ENCODE peak calls at places on chromosomes 11 and 22, in four cellular contexts. One of them, this sample, is unnamed.
A peak's percentile ranks its signal among the peaks of the same experiment; 100 is the strongest.

GRCh38 chr11:14203392-14203791 is 155.6 kb downstream of the RRAS2 start:
- DNase-seq in GM19239: no peak
- DNase-seq in kidney epithelial cell: no peak
- DNase-seq in stimulated activated CD8-positive, alpha-beta memory T cell treated with anti-CD3 and anti-CD28 coated beads, Interleukin-12 subunit alpha, Interleukin-12 subunit beta, amount 100 ng/mL, for 1 hour: no peak
- DNase-seq in this sample: no peak

GRCh38 chr11:118202599-118203422 is 22.0 kb downstream of the JAML start:
- DNase-seq in GM19239: no peak
- DNase-seq in kidney epithelial cell: no peak
- DNase-seq in stimulated activated CD8-positive, alpha-beta memory T cell treated with anti-CD3 and anti-CD28 coated beads, Interleukin-12 subunit alpha, Interleukin-12 subunit beta, amount 100 ng/mL, for 1 hour: peak; percentile 40
- DNase-seq in this sample: no peak

GRCh38 chr22:39013923-39014722 is at the start of gene APOBEC3C:
- DNase-seq in GM19239: peak; percentile 69
- DNase-seq in kidney epithelial cell: peak; percentile 66
- DNase-seq in stimulated activated CD8-positive, alpha-beta memory T cell treated with anti-CD3 and anti-CD28 coated beads, Interleukin-12 subunit alpha, Interleukin-12 subunit beta, amount 100 ng/mL, for 1 hour: peak; percentile 62
- DNase-seq in this sample: peak; percentile 55

GRCh38 chr11:68038718-68039525 is at the start of gene TCIRG1:
- DNase-seq in GM19239: peak; percentile 90
- DNase-seq in kidney epithelial cell: no peak
- DNase-seq in stimulated activated CD8-positive, alpha-beta memory T cell treated with anti-CD3 and anti-CD28 coated beads, Interleukin-12 subunit alpha, Interleukin-12 subunit beta, amount 100 ng/mL, for 1 hour: no peak
- DNase-seq in this sample: peak; percentile 35

GRCh38 chr11:4704790-4705334 is 278 bp downstream of the MMP26 start:
- DNase-seq in GM19239: no peak
- DNase-seq in kidney epithelial cell: no peak
- DNase-seq in stimulated activated CD8-positive, alpha-beta memory T cell treated with anti-CD3 and anti-CD28 coated beads, Interleukin-12 subunit alpha, Interleukin-12 subunit beta, amount 100 ng/mL, for 1 hour: no peak
- DNase-seq in this sample: no peak

GRCh38 chr11:111699579-111700156 is 66.5 kb downstream of the PPP2R1B start:
- DNase-seq in GM19239: no peak
- DNase-seq in kidney epithelial cell: no peak
- DNase-seq in stimulated activated CD8-positive, alpha-beta memory T cell treated with anti-CD3 and anti-CD28 coated beads, Interleukin-12 subunit alpha, Interleukin-12 subunit beta, amount 100 ng/mL, for 1 hour: no peak
- DNase-seq in this sample: no peak

GRCh38 chr11:65927904-65928397 is 8.7 kb downstream of the DRAP1 start:
- DNase-seq in GM19239: peak; percentile 83
- DNase-seq in kidney epithelial cell: no peak
- DNase-seq in stimulated activated CD8-positive, alpha-beta memory T cell treated with anti-CD3 and anti-CD28 coated beads, Interleukin-12 subunit alpha, Interleukin-12 subunit beta, amount 100 ng/mL, for 1 hour: peak; percentile 65
- DNase-seq in this sample: no peak

GRCh38 chr11:120832609-120833221 is 191.2 kb upstream of the TBCEL start:
- DNase-seq in GM19239: no peak
- DNase-seq in kidney epithelial cell: no peak
- DNase-seq in stimulated activated CD8-positive, alpha-beta memory T cell treated with anti-CD3 and anti-CD28 coated beads, Interleukin-12 subunit alpha, Interleukin-12 subunit beta, amount 100 ng/mL, for 1 hour: no peak
- DNase-seq in this sample: no peak

GRCh38 chr22:39685336-39686177 is 115.0 kb downstream of the CACNA1I start:
- DNase-seq in GM19239: no peak
- DNase-seq in kidney epithelial cell: no peak
- DNase-seq in stimulated activated CD8-positive, alpha-beta memory T cell treated with anti-CD3 and anti-CD28 coated beads, Interleukin-12 subunit alpha, Interleukin-12 subunit beta, amount 100 ng/mL, for 1 hour: no peak
- DNase-seq in this sample: no peak

GRCh38 chr11:57460756-57461749 is 725 bp downstream of the RTN4RL2 start:
- DNase-seq in GM19239: no peak
- DNase-seq in kidney epithelial cell: no peak
- DNase-seq in stimulated activated CD8-positive, alpha-beta memory T cell treated with anti-CD3 and anti-CD28 coated beads, Interleukin-12 subunit alpha, Interleukin-12 subunit beta, amount 100 ng/mL, for 1 hour: no peak
- DNase-seq in this sample: no peak

GRCh38 chr11:1195690-1196515 is 27.0 kb upstream of the MUC5B start:
- DNase-seq in GM19239: no peak
- DNase-seq in kidney epithelial cell: no peak
- DNase-seq in stimulated activated CD8-positive, alpha-beta memory T cell treated with anti-CD3 and anti-CD28 coated beads, Interleukin-12 subunit alpha, Interleukin-12 subunit beta, amount 100 ng/mL, for 1 hour: no peak
- DNase-seq in this sample: no peak

GRCh38 chr11:35541621-35542375 is 16.4 kb upstream of the PAMR1 start:
- DNase-seq in GM19239: no peak
- DNase-seq in kidney epithelial cell: no peak
- DNase-seq in stimulated activated CD8-positive, alpha-beta memory T cell treated with anti-CD3 and anti-CD28 coated beads, Interleukin-12 subunit alpha, Interleukin-12 subunit beta, amount 100 ng/mL, for 1 hour: no peak
- DNase-seq in this sample: no peak

GRCh38 chr11:75939992-75940391 is 125.0 kb downstream of the UVRAG start:
- DNase-seq in GM19239: peak; percentile 5
- DNase-seq in kidney epithelial cell: no peak
- DNase-seq in stimulated activated CD8-positive, alpha-beta memory T cell treated with anti-CD3 and anti-CD28 coated beads, Interleukin-12 subunit alpha, Interleukin-12 subunit beta, amount 100 ng/mL, for 1 hour: no peak
- DNase-seq in this sample: no peak

GRCh38 chr11:46243796-46244109 is 33.7 kb upstream of the CREB3L1 start:
- DNase-seq in GM19239: no peak
- DNase-seq in kidney epithelial cell: no peak
- DNase-seq in stimulated activated CD8-positive, alpha-beta memory T cell treated with anti-CD3 and anti-CD28 coated beads, Interleukin-12 subunit alpha, Interleukin-12 subunit beta, amount 100 ng/mL, for 1 hour: no peak
- DNase-seq in this sample: no peak